ENCODE peak calls at places on chromosomes 12 and 14, in eight cellular contexts. One of them, this sample, is unnamed.

GRCh38 chr14:64394973-64395633 is 7.0 kb downstream of the MTHFD1 start:
- DNase-seq in psoas muscle: no peak
- DNase-seq in CD4-positive, CD25-positive, alpha-beta regulatory T cell: no peak
- DNase-seq in HFF-Myc: no peak
- DNase-seq in BE2C: no peak
- DNase-seq in cardiac fibroblast: no peak
- DNase-seq in fibroblast of lung: no peak
- DNase-seq in Caco-2: no peak
- DNase-seq in this sample: no peak

GRCh38 chr14:100982764-100983163 is 79.2 kb upstream of the RTL1 start:
- DNase-seq in fibroblast of lung: peak; percentile 60
- DNase-seq in HFF-Myc: no peak
- DNase-seq in BE2C: no peak
- DNase-seq in Caco-2: no peak
- DNase-seq in psoas muscle: no peak
- DNase-seq in CD4-positive, CD25-positive, alpha-beta regulatory T cell: no peak
- DNase-seq in cardiac fibroblast: no peak
- DNase-seq in this sample: no peak

GRCh38 chr14:26841920-26842741 is 244.3 kb upstream of the NOVA1 start:
- DNase-seq in cardiac fibroblast: peak; percentile 99
- DNase-seq in fibroblast of lung: peak; percentile 97
- DNase-seq in BE2C: no peak
- DNase-seq in psoas muscle: peak; percentile 52
- DNase-seq in CD4-positive, CD25-positive, alpha-beta regulatory T cell: no peak
- DNase-seq in Caco-2: peak; percentile 47
- DNase-seq in HFF-Myc: peak; percentile 99
- DNase-seq in this sample: no peak

GRCh38 chr12:3898751-3899150 is 25.6 kb upstream of the PARP11 start:
- DNase-seq in cardiac fibroblast: no peak
- DNase-seq in CD4-positive, CD25-positive, alpha-beta regulatory T cell: no peak
- DNase-seq in BE2C: no peak
- DNase-seq in fibroblast of lung: no peak
- DNase-seq in psoas muscle: no peak
- DNase-seq in Caco-2: no peak
- DNase-seq in HFF-Myc: no peak
- DNase-seq in this sample: no peak

GRCh38 chr12:14716848-14717444 is 20.5 kb upstream of the GUCY2C start:
- DNase-seq in psoas muscle: no peak
- DNase-seq in CD4-positive, CD25-positive, alpha-beta regulatory T cell: peak; percentile 51
- DNase-seq in HFF-Myc: peak; percentile 15
- DNase-seq in Caco-2: peak; percentile 59
- DNase-seq in BE2C: peak; percentile 54
- DNase-seq in cardiac fibroblast: peak; percentile 56
- DNase-seq in fibroblast of lung: peak; percentile 36
- DNase-seq in this sample: peak; percentile 29

GRCh38 chr12:116406529-116406928 is 129.0 kb upstream of the MED13L start:
- DNase-seq in cardiac fibroblast: peak; percentile 88
- DNase-seq in psoas muscle: peak; percentile 97
- DNase-seq in Caco-2: peak; percentile 94
- DNase-seq in CD4-positive, CD25-positive, alpha-beta regulatory T cell: no peak
- DNase-seq in HFF-Myc: peak; percentile 59
- DNase-seq in BE2C: peak; percentile 68
- DNase-seq in fibroblast of lung: no peak
- DNase-seq in this sample: no peak

GRCh38 chr12:112777387-112778025 is 14.0 kb upstream of the RPH3A start:
- DNase-seq in cardiac fibroblast: no peak
- DNase-seq in psoas muscle: no peak
- DNase-seq in CD4-positive, CD25-positive, alpha-beta regulatory T cell: no peak
- DNase-seq in Caco-2: no peak
- DNase-seq in HFF-Myc: no peak
- DNase-seq in BE2C: no peak
- DNase-seq in fibroblast of lung: no peak
- DNase-seq in this sample: no peak

GRCh38 chr14:75222208-75222701 is 45.8 kb upstream of the TMED10 start:
- DNase-seq in fibroblast of lung: peak; percentile 94
- DNase-seq in BE2C: no peak
- DNase-seq in CD4-positive, CD25-positive, alpha-beta regulatory T cell: no peak
- DNase-seq in HFF-Myc: no peak
- DNase-seq in psoas muscle: no peak
- DNase-seq in cardiac fibroblast: peak; percentile 88
- DNase-seq in Caco-2: no peak
- DNase-seq in this sample: no peak

GRCh38 chr12:47087088-47087688 is 7.4 kb upstream of the AMIGO2 start:
- DNase-seq in BE2C: no peak
- DNase-seq in fibroblast of lung: peak; percentile 73
- DNase-seq in cardiac fibroblast: peak; percentile 59
- DNase-seq in HFF-Myc: no peak
- DNase-seq in Caco-2: no peak
- DNase-seq in psoas muscle: no peak
- DNase-seq in CD4-positive, CD25-positive, alpha-beta regulatory T cell: no peak
- DNase-seq in this sample: no peak

GRCh38 chr12:76080017-76080728 is 4.3 kb downstream of the NAP1L1 start:
- DNase-seq in HFF-Myc: no peak
- DNase-seq in cardiac fibroblast: no peak
- DNase-seq in fibroblast of lung: peak; percentile 58
- DNase-seq in BE2C: no peak
- DNase-seq in psoas muscle: no peak
- DNase-seq in Caco-2: no peak
- DNase-seq in CD4-positive, CD25-positive, alpha-beta regulatory T cell: no peak
- DNase-seq in this sample: no peak
- H3K4me3 ChIP-seq in HFF-Myc: peak overlapping the region; percentile 4
- H3K4me3 ChIP-seq in cardiac fibroblast: no peak overlapping the region
- H3K4me3 ChIP-seq in fibroblast of lung: no peak overlapping the region
- H3K4me3 ChIP-seq in BE2C: no peak overlapping the region
- H3K4me3 ChIP-seq in psoas muscle: no peak overlapping the region
- H3K4me3 ChIP-seq in Caco-2: no peak overlapping the region
- H3K4me3 ChIP-seq in CD4-positive, CD25-positive, alpha-beta regulatory T cell: peak overlapping the region; percentile 24
- H3K4me3 ChIP-seq in this sample: no peak overlapping the region

GRCh38 chr12:95614384-95614982 is 63.2 kb upstream of the USP44 start:
- DNase-seq in BE2C: no peak
- DNase-seq in fibroblast of lung: no peak
- DNase-seq in CD4-positive, CD25-positive, alpha-beta regulatory T cell: no peak
- DNase-seq in cardiac fibroblast: peak; percentile 26
- DNase-seq in Caco-2: no peak
- DNase-seq in psoas muscle: no peak
- DNase-seq in HFF-Myc: no peak
- DNase-seq in this sample: no peak

GRCh38 chr12:95615735-95616134 is 64.5 kb upstream of the USP44 start:
- DNase-seq in Caco-2: no peak
- DNase-seq in HFF-Myc: no peak
- DNase-seq in CD4-positive, CD25-positive, alpha-beta regulatory T cell: no peak
- DNase-seq in psoas muscle: no peak
- DNase-seq in BE2C: no peak
- DNase-seq in cardiac fibroblast: peak; percentile 8
- DNase-seq in fibroblast of lung: peak; percentile 63
- DNase-seq in this sample: no peak

GRCh38 chr12:95613021-95613420 is 61.7 kb upstream of the USP44 start:
- DNase-seq in cardiac fibroblast: no peak
- DNase-seq in fibroblast of lung: no peak
- DNase-seq in HFF-Myc: no peak
- DNase-seq in CD4-positive, CD25-positive, alpha-beta regulatory T cell: no peak
- DNase-seq in Caco-2: no peak
- DNase-seq in psoas muscle: no peak
- DNase-seq in BE2C: no peak
- DNase-seq in this sample: no peak

GRCh38 chr12:95608252-95609033 is 57.2 kb upstream of the USP44 start:
- DNase-seq in HFF-Myc: no peak
- DNase-seq in psoas muscle: peak; percentile 65
- DNase-seq in CD4-positive, CD25-positive, alpha-beta regulatory T cell: no peak
- DNase-seq in fibroblast of lung: peak; percentile 95
- DNase-seq in cardiac fibroblast: peak; percentile 71
- DNase-seq in BE2C: no peak
- DNase-seq in Caco-2: no peak
- DNase-seq in this sample: no peak

DNA sequence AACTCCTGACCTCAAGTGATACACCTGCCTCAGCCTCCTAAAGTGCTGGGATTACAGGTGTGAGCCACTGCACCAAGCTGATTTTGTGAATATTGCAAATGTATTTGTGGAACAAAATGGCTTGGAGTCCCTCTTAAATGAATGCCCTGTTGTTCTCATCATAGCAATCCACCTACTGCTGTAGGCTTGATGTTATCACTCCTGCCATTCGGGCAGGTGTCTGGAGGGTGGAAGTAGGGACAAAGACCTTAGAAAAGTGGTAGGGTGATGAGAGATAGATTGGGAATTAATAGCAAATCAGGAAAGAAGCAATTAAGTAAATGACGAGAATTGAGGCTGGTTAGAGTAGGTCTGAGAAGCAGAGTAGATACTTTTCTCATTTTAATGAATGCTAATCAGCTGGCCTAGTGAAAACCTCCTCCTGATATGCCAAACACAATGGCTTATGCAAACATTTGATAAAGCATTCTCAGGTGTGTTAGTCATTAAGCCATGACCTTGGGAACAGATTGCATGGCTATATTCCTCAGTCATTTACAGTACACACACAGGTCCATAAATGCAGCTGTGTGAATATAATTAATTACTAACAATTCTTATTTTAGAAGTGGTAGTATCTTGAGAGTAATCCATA is 60.5 kb upstream of the USP44 start:
- DNase-seq in Caco-2: no peak
- DNase-seq in psoas muscle: no peak
- DNase-seq in BE2C: no peak
- DNase-seq in CD4-positive, CD25-positive, alpha-beta regulatory T cell: no peak
- DNase-seq in cardiac fibroblast: no peak
- DNase-seq in HFF-Myc: no peak
- DNase-seq in fibroblast of lung: peak; percentile 75
- DNase-seq in this sample: no peak
- H3K4me3 ChIP-seq in Caco-2: no peak overlapping the region
- H3K4me3 ChIP-seq in psoas muscle: no peak overlapping the region
- H3K4me3 ChIP-seq in BE2C: no peak overlapping the region
- H3K4me3 ChIP-seq in CD4-positive, CD25-positive, alpha-beta regulatory T cell: no peak overlapping the region
- H3K4me3 ChIP-seq in cardiac fibroblast: no peak overlapping the region
- H3K4me3 ChIP-seq in HFF-Myc: no peak overlapping the region
- H3K4me3 ChIP-seq in fibroblast of lung: no peak overlapping the region
- H3K4me3 ChIP-seq in this sample: no peak overlapping the region

GRCh38 chr14:58283730-58284129 is 14.6 kb upstream of the ARID4A start:
- DNase-seq in Caco-2: no peak
- DNase-seq in CD4-positive, CD25-positive, alpha-beta regulatory T cell: no peak
- DNase-seq in cardiac fibroblast: no peak
- DNase-seq in psoas muscle: no peak
- DNase-seq in HFF-Myc: no peak
- DNase-seq in fibroblast of lung: no peak
- DNase-seq in BE2C: no peak
- DNase-seq in this sample: no peak

GRCh38 chr14:58281969-58282368 is 16.4 kb upstream of the ARID4A start:
- DNase-seq in Caco-2: no peak
- DNase-seq in HFF-Myc: no peak
- DNase-seq in BE2C: no peak
- DNase-seq in psoas muscle: no peak
- DNase-seq in fibroblast of lung: peak; percentile 20
- DNase-seq in cardiac fibroblast: no peak
- DNase-seq in CD4-positive, CD25-positive, alpha-beta regulatory T cell: no peak
- DNase-seq in this sample: no peak

GRCh38 chr14:58282925-58283593 is 15.3 kb upstream of the ARID4A start:
- DNase-seq in fibroblast of lung: no peak
- DNase-seq in CD4-positive, CD25-positive, alpha-beta regulatory T cell: no peak
- DNase-seq in Caco-2: no peak
- DNase-seq in psoas muscle: no peak
- DNase-seq in cardiac fibroblast: no peak
- DNase-seq in BE2C: no peak
- DNase-seq in HFF-Myc: no peak
- DNase-seq in this sample: no peak

GRCh38 chr14:58278177-58278576 is 20.2 kb upstream of the ARID4A start:
- DNase-seq in fibroblast of lung: no peak
- DNase-seq in BE2C: no peak
- DNase-seq in CD4-positive, CD25-positive, alpha-beta regulatory T cell: no peak
- DNase-seq in cardiac fibroblast: no peak
- DNase-seq in psoas muscle: no peak
- DNase-seq in Caco-2: no peak
- DNase-seq in HFF-Myc: no peak
- DNase-seq in this sample: no peak

DNA sequence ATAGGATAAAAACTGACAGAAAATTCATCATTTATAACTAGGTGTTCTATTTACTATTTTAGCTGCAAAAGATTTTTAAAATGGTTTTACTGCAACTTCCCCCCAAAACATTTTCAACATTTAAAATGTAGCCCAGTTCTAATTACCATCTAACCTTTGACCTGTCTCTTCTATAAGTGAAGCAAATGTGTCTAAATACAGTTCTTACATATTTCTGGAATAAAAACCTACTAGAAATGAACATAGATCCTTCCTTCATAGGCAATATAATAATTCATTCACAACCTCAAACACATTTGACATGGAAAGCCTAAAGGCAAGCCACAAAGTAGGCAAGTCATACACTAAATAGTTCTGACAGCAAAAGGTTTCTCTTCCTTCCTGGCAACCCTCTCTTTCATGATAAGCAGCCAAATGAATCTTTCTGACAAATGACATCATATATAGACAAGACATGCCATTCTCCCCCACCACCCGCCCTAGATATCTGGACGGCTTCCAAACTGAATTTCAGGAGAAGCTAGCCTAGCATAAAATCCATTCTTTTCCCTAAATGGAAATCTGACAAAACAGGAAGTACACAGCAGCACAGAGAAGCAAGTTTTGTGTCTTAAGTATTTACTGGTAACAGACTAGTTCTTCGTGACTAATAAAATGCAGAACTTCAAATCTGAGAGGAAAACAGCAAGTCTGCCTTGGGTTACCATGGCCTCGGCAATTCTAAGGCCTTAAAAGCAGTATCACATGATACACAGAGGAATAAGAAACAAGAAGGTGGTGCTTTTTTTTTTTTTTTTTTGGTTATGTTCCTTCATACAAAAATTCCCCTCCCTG is 17.2 kb upstream of the ARID4A start:
- DNase-seq in CD4-positive, CD25-positive, alpha-beta regulatory T cell: peak; percentile 44
- DNase-seq in psoas muscle: no peak
- DNase-seq in BE2C: peak; percentile 59
- DNase-seq in Caco-2: no peak
- DNase-seq in HFF-Myc: peak; percentile 81
- DNase-seq in cardiac fibroblast: peak; percentile 96
- DNase-seq in fibroblast of lung: peak; percentile 94
- DNase-seq in this sample: peak; percentile 52
- H3K4me3 ChIP-seq in CD4-positive, CD25-positive, alpha-beta regulatory T cell: peak overlapping the region; percentile 55
- H3K4me3 ChIP-seq in psoas muscle: no peak overlapping the region
- H3K4me3 ChIP-seq in BE2C: no peak overlapping the region
- H3K4me3 ChIP-seq in Caco-2: no peak overlapping the region
- H3K4me3 ChIP-seq in HFF-Myc: no peak overlapping the region
- H3K4me3 ChIP-seq in cardiac fibroblast: no peak overlapping the region
- H3K4me3 ChIP-seq in fibroblast of lung: no peak overlapping the region
- H3K4me3 ChIP-seq in this sample: no peak overlapping the region

GRCh38 chr14:76352639-76353281 is 23.2 kb upstream of the ESRRB start:
- DNase-seq in cardiac fibroblast: peak; percentile 51
- DNase-seq in CD4-positive, CD25-positive, alpha-beta regulatory T cell: peak; percentile 32
- DNase-seq in HFF-Myc: no peak
- DNase-seq in BE2C: peak; percentile 83
- DNase-seq in fibroblast of lung: peak; percentile 39
- DNase-seq in Caco-2: peak; percentile 68
- DNase-seq in psoas muscle: peak; percentile 76
- DNase-seq in this sample: peak; percentile 10
- H3K4me3 ChIP-seq in cardiac fibroblast: no peak overlapping the region
- H3K4me3 ChIP-seq in CD4-positive, CD25-positive, alpha-beta regulatory T cell: no peak overlapping the region
- H3K4me3 ChIP-seq in HFF-Myc: no peak overlapping the region
- H3K4me3 ChIP-seq in BE2C: no peak overlapping the region
- H3K4me3 ChIP-seq in fibroblast of lung: no peak overlapping the region
- H3K4me3 ChIP-seq in Caco-2: peak overlapping the region; percentile 16
- H3K4me3 ChIP-seq in psoas muscle: peak overlapping the region; percentile 49
- H3K4me3 ChIP-seq in this sample: no peak overlapping the region